ENCODE peak calls at places on chromosome 16, in four cellular contexts. I, K, G and O are unnamed samples.

GRCh38 chr16:83849434-83849833 is 41.7 kb downstream of the HSBP1 start:
- DNase-seq in I (no peak), K (no peak), G (no peak), O (no peak)

GRCh38 chr16:68275611-68276191 is 11.4 kb downstream of the SLC7A6 start:
- DNase-seq in I (no peak), K (no peak), G (peak), O (no peak)

GRCh38 chr16:27468941-27469531 is 67.1 kb downstream of the IL21R start:
- DNase-seq in I (no peak), K (no peak), G (no peak), O (no peak)

GRCh38 chr16:48041861-48042435 is 113.8 kb downstream of the ABCC12 start:
- DNase-seq in I (no peak), K (peak), G (no peak), O (peak)

GRCh38 chr16:23384878-23385277 is 68.1 kb downstream of the COG7 start:
- DNase-seq in I (no peak), K (no peak), G (no peak), O (no peak)

GRCh38 chr16:54165174-54165911 is 121.2 kb downstream of the IRX3 start:
- DNase-seq in I (no peak), K (no peak), G (no peak), O (no peak)

GRCh38 chr16:28876016-28876659 is 2.1 kb upstream of the ATP2A1 start:
- DNase-seq in I (no peak), K (no peak), G (no peak), O (no peak)

GRCh38 chr16:71923941-71924690 is 28.8 kb downstream of the IST1 start:
- DNase-seq in I (no peak), K (no peak), G (no peak), O (no peak)

GRCh38 chr16:68069511-68070248 is 15.5 kb upstream of the NFATC3 start:
- DNase-seq in I (no peak), K (no peak), G (no peak), O (no peak)

GRCh38 chr16:68366062-68366461 is 55.2 kb downstream of the PRMT7 start:
- DNase-seq in I (no peak), K (no peak), G (no peak), O (no peak)

GRCh38 chr16:68074850-68075249 is 10.3 kb upstream of the NFATC3 start:
- DNase-seq in I (no peak), K (no peak), G (peak), O (no peak)

GRCh38 chr16:68520649-68521086 is 18.4 kb upstream of the ZFP90 start:
- DNase-seq in I (peak), K (peak), G (no peak), O (peak)

GRCh38 chr16:1308036-1308976 is 1.1 kb upstream of the UBE2I start:
- DNase-seq in I (no peak), K (peak), G (no peak), O (peak)

GRCh38 chr16:6232060-6232459 is 1100.6 kb upstream of the RBFOX1 start:
- DNase-seq in I (no peak), K (no peak), G (no peak), O (no peak)

GRCh38 chr16:27748868-27749546 is 199.1 kb downstream of the KATNIP start:
- DNase-seq in I (peak), K (peak), G (peak), O (peak)

GRCh38 chr16:35570946-35571345 is 2111.5 kb downstream of the TP53TG3F start:
- DNase-seq in I (no peak), K (no peak), G (no peak), O (no peak)

GRCh38 chr16:48300391-48300856 is 53.1 kb upstream of the ABCC11 start:
- DNase-seq in I (no peak), K (no peak), G (no peak), O (peak)

GRCh38 chr16:54677551-54677950 is 253.1 kb upstream of the IRX5 start:
- DNase-seq in I (no peak), K (no peak), G (no peak), O (no peak)

GRCh38 chr16:29663829-29664132 is 734 bp downstream of the SPN start:
- DNase-seq in I (no peak), K (no peak), G (no peak), O (no peak)

GRCh38 chr16:24015923-24016322 is 180.1 kb downstream of the PRKCB start:
- DNase-seq in I (no peak), K (peak), G (no peak), O (no peak)

GRCh38 chr16:83928341-83929055 is 24.5 kb upstream of the OSGIN1 start:
- DNase-seq in I (no peak), K (no peak), G (no peak), O (no peak)

GRCh38 chr16:25151996-25152395 is 40.5 kb downstream of the LCMT1 start:
- DNase-seq in I (no peak), K (no peak), G (no peak), O (peak)

GRCh38 chr16:25143898-25144297 is 32.4 kb downstream of the LCMT1 start:
- DNase-seq in I (no peak), K (peak), G (no peak), O (no peak)

GRCh38 chr16:25148568-25149215 is 37.1 kb downstream of the LCMT1 start:
- DNase-seq in I (peak), K (no peak), G (no peak), O (no peak)
- TF ChIP-seq EGR1 in I (no peak), K (no peak), G (no peak), O (no peak)

DNA sequence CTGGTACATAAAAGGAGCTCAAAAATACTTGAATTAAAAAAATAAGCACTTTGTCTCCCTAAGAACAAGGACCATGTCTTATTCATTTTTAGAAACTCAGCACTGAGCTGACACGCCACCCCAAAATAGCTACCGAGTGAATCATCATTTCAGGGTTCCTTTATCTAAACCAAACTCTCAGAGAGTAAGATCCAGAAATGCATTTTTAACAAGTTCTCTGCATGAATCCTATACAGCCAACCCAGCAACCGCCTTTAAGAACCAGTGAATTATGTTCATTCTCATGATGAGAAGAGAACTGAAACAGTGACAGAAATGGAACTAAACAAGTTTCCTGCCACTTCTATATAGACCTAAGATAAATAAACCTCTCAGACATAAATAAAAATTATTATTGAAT is 8.7 kb downstream of the C16orf87 start:
- DNase-seq in I (no peak), K (no peak), G (peak), O (no peak)
- TF ChIP-seq EGR1 in I (no peak), K (no peak), G (no peak), O (no peak)

GRCh38 chr16:49939495-49939894 is 83.6 kb upstream of the ZNF423 start:
- DNase-seq in I (no peak), K (no peak), G (no peak), O (no peak)

GRCh38 chr16:49936791-49937190 is 80.9 kb upstream of the ZNF423 start:
- DNase-seq in I (no peak), K (no peak), G (no peak), O (no peak)

GRCh38 chr16:49937886-49938285 is 82.0 kb upstream of the ZNF423 start:
- DNase-seq in I (no peak), K (no peak), G (no peak), O (no peak)

GRCh38 chr16:49934557-49935260 is 78.8 kb upstream of the ZNF423 start:
- DNase-seq in I (no peak), K (no peak), G (no peak), O (no peak)

GRCh38 chr16:49940464-49941224 is 84.4 kb upstream of the CNEP1R1 start:
- DNase-seq in I (no peak), K (no peak), G (no peak), O (no peak)
- TF ChIP-seq EGR1 in I (no peak), K (no peak), G (no peak), O (no peak)

GRCh38 chr16:85366031-85366763 is 246.9 kb upstream of the GSE1 start:
- DNase-seq in I (no peak), K (no peak), G (no peak), O (no peak)
- TF ChIP-seq EGR1 in I (no peak), K (no peak), G (no peak), O (no peak)

GRCh38 chr16:19837984-19838707 is 46.5 kb downstream of the GPRC5B start:
- DNase-seq in I (no peak), K (no peak), G (no peak), O (no peak)
- TF ChIP-seq EGR1 in I (no peak), K (no peak), G (no peak), O (no peak)

GRCh38 chr16:31228206-31228605 is 11.3 kb upstream of the PYDC1 start:
- DNase-seq in I (no peak), K (no peak), G (no peak), O (no peak)
- TF ChIP-seq EGR1 in I (no peak), K (no peak), G (no peak), O (no peak)

GRCh38 chr16:80931985-80932720 is 74.5 kb downstream of the CMC2 start:
- DNase-seq in I (peak), K (no peak), G (no peak), O (no peak)
- TF ChIP-seq EGR1 in I (no peak), K (no peak), G (no peak), O (no peak)

DNA sequence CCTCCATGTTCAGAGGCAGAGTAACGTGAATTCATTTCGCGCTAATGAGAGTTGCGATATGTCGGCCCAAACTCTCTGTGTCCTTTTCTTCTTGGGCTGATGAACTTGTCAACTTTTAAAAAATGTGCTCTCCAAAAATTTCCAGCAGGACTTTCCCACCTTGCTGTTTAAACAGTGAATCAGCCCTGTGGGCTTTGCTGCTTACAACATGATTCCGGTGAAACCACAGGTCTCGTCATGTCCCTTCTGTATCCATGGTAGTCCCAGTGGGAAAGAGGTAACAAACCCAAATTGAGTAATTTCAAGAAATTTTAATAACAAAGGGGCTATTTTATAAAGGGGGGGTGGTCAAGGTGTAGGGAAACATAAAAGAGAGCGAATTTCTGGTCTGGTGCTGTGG is 612.9 kb downstream of the MAF start:
- DNase-seq in I (no peak), K (no peak), G (no peak), O (no peak)
- TF ChIP-seq EGR1 in I (no peak), K (no peak), G (no peak), O (no peak)